ENCODE peak calls at places on chromosomes 13 and 19, in nine cellular contexts. X is CD4-positive, CD25-positive, alpha-beta regulatory T cell; A is GM23248; I is ovary; W is Caco-2; J is cardiac muscle cell; L is psoas muscle; T is keratinocyte; G is uterus. P is an unnamed sample.

GRCh38 chr19:531009-531752 is 379 bp upstream of the CDC34 start:
- DNase-seq in X (peak; percentile 83), T (no peak), I (peak; percentile 84), W (peak; percentile 91), A (peak; percentile 95), J (peak; percentile 91), L (peak; percentile 92), G (peak; percentile 73), P (no peak)

GRCh38 chr19:50519006-50519575 is 5.4 kb upstream of the ASPDH start:
- DNase-seq in L (no peak), I (no peak), G (no peak), A (no peak), J (no peak), T (no peak), X (no peak), W (no peak), P (no peak)

GRCh38 chr19:10334340-10335148 is 1.2 kb upstream of the RAVER1 start:
- DNase-seq in A (peak; percentile 99), L (peak; percentile 98), W (peak; percentile 95), J (peak; percentile 96), G (peak; percentile 97), T (peak; percentile 59), I (peak; percentile 94), X (no peak), P (peak; percentile 82)

GRCh38 chr13:113804017-113804702 is 45.1 kb downstream of the TMEM255B start:
- DNase-seq in I (no peak), W (no peak), A (no peak), G (peak; percentile 52), J (no peak), L (peak; percentile 43), T (no peak), X (no peak), P (no peak)

GRCh38 chr13:106573279-106573831 is 5.4 kb upstream of the ARGLU1 start:
- DNase-seq in T (no peak), L (no peak), W (no peak), I (peak; percentile 28), A (peak; percentile 89), X (no peak), J (no peak), G (peak; percentile 64), P (no peak)

GRCh38 chr13:77325371-77325941 is 1.4 kb downstream of the MYCBP2 start:
- DNase-seq in I (no peak), G (no peak), L (no peak), J (no peak), W (no peak), T (no peak), X (no peak), A (peak; percentile 45), P (no peak)

GRCh38 chr19:30551271-30551670 is 179.1 kb downstream of the ZNF536 start:
- DNase-seq in W (no peak), T (no peak), L (no peak), J (no peak), X (no peak), G (no peak), I (no peak), A (no peak), P (no peak)

GRCh38 chr13:60435762-60436374 is 38.8 kb downstream of the TDRD3 start:
- DNase-seq in T (no peak), G (no peak), I (no peak), A (no peak), L (no peak), X (no peak), W (no peak), J (no peak), P (no peak)

GRCh38 chr13:34343413-34343812 is 525.5 kb downstream of the RFC3 start:
- DNase-seq in W (no peak), I (no peak), X (no peak), J (no peak), A (no peak), L (no peak), T (no peak), G (no peak), P (no peak)
- H3K4me3 ChIP-seq in W (no peak overlapping the region), I (no peak overlapping the region), X (no peak overlapping the region), J (no peak overlapping the region), A (no peak overlapping the region), L (no peak overlapping the region), T (no peak overlapping the region), G (no peak overlapping the region), P (no peak overlapping the region)

DNA sequence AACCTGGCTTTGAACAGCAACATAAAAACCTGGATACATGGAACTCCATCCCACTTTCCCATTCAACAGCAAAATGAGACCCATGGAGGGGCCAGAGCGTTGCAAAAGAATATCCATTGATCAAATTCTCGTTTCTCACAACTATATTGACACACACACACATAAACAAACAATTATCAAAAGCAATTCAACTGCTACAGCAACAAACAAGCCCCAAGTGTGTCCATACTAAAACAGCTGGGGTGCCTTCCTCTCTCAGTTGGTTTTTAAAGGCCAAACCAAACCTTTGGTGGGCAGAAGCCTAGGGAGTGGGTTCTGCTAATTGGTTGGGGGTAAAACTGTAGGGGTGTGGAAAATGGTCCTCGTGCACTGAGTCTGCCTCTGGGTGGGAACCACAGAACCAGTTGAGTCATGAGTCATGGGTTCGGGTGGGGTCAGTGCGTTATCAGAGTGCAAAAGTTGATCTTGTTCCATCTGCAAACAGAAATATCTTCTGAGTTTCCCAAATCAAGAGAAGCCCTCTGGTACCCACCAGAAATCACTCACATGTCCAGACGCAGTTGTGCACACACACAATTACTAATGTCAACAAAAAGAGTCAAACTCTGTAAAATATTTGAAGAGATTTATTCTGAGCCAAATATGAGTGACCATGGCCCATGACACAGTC is 18.5 kb downstream of the GPR42 start:
- DNase-seq in T (no peak), X (no peak), I (no peak), A (no peak), L (no peak), J (no peak), G (no peak), W (no peak), P (no peak)
- H3K9me3 ChIP-seq in T (peaks cover 3% of the 10 kb centered on the region), X (peaks cover 3% of the 10 kb centered on the region), I (no peaks in the 10 kb centered on the region), A (no peaks in the 10 kb centered on the region), L (no peaks in the 10 kb centered on the region), J (no peaks in the 10 kb centered on the region), G (no peaks in the 10 kb centered on the region), W (peaks cover 44% of the 10 kb centered on the region), P (no peaks in the 10 kb centered on the region)

GRCh38 chr19:13865578-13866462 is 11.1 kb upstream of the NANOS3 start:
- DNase-seq in X (no peak), W (no peak), L (peak; percentile 57), A (peak; percentile 54), J (peak; percentile 39), T (no peak), I (peak; percentile 40), G (no peak), P (no peak)
- H3K4me3 ChIP-seq in X (peak overlapping the region; percentile 19), W (peak overlapping the region; percentile 60), L (peak overlapping the region; percentile 72), A (peak overlapping the region; percentile 78), J (peak overlapping the region; percentile 96), T (peak overlapping the region; percentile 51), I (peak overlapping the region; percentile 58), G (peak overlapping the region; percentile 64), P (peak overlapping the region; percentile 87)

GRCh38 chr19:41993612-41994483 is at the start of gene ATP1A3:
- DNase-seq in G (no peak), L (no peak), A (peak; percentile 81), W (no peak), T (no peak), I (no peak), X (peak; percentile 58), J (peak; percentile 75), P (no peak)
- H3K9me3 ChIP-seq in G (no peaks in the 10 kb centered on the region), L (no peaks in the 10 kb centered on the region), A (no peaks in the 10 kb centered on the region), W (no peaks in the 10 kb centered on the region), T (no peaks in the 10 kb centered on the region), I (no peaks in the 10 kb centered on the region), X (no peaks in the 10 kb centered on the region), J (no peaks in the 10 kb centered on the region), P (no peaks in the 10 kb centered on the region)

GRCh38 chr19:17687857-17688784 is at the start of gene UNC13A:
- DNase-seq in T (no peak), J (peak; percentile 86), A (peak; percentile 58), I (peak; percentile 27), X (peak; percentile 19), L (peak; percentile 59), W (peak; percentile 52), G (no peak), P (no peak)
- H3K4me3 ChIP-seq in T (no peak within 1 kb of the TSS), J (peak within 1 kb of the TSS; percentile 19), A (peak within 1 kb of the TSS; percentile 23), I (no peak within 1 kb of the TSS), X (no peak within 1 kb of the TSS), L (no peak within 1 kb of the TSS), W (peak within 1 kb of the TSS; percentile 17), G (no peak within 1 kb of the TSS), P (peak within 1 kb of the TSS; percentile 63)

DNA sequence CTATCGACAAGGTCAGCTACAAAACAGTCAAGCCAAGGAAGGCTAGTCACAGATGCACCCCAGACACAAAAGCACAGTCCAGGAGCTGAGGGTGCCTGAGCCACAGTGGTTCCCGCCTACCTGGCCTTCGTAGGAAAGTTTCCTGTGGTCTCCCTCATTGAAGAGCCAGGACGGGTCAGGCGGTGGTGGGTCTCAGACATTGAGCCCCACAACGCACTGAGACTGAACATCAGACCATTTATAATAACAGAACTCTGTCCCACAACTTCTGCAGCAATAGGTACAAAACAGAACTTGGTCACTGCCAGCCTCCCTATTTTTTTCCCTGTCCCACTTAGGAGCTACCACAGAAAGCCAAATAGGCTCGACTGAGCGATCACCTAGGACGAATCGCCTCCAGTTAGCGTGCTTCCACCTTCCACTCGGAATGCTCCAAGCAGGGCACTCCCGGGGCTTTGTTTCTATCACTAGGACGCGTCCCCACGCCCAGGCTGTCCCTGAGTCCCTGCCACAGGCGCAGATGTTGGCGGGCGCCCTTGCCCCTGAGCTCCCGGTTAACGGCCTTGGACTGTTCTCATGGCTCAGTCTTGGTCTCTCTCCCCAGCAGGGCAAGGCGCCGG is 640 bp upstream of the ZNF544 start:
- DNase-seq in A (no peak), J (peak; percentile 19), I (no peak), T (no peak), L (no peak), G (no peak), X (no peak), W (no peak), P (no peak)
- H3K9me3 ChIP-seq in A (no peaks in the 10 kb centered on the region), J (no peaks in the 10 kb centered on the region), I (no peaks in the 10 kb centered on the region), T (no peaks in the 10 kb centered on the region), L (peaks cover 67% of the 10 kb centered on the region), G (peaks cover 15% of the 10 kb centered on the region), X (peaks cover 16% of the 10 kb centered on the region), W (peaks cover 38% of the 10 kb centered on the region), P (no peaks in the 10 kb centered on the region)

DNA sequence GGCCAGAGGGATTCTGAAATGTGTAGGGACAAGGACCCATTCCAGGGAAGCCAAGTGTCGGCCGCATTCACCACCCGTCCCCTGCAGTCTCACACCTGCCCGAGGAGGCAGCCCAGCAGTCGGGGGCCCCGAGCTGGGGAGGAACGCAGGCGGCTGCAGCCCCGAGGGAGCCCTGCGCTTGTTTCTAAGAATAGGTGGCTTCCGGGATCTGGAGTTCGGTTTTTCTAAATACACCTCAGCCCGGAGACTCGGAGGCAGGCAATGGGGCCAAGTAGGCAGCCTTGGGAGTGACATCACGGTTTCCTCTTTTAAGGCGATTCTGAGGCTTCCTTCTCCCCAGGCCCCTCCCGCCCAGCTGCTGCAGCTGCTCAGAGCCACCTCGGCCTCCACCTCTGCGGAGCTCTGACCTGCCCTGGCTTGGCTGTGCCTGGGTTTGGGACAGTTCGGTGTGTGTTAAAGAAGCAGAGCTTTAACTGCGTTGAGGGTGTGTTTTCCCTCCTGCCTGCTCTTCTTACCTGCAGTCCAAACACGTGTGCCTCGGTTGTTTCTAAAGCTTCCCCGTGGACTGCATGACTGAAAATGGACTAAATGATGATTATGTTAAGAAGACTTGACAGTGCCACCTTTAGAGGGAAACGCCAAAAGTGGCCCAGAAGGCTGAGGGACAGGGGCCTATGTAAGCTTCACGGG is 80.5 kb downstream of the COL4A2 start:
- DNase-seq in G (peak; percentile 85), W (no peak), L (peak; percentile 61), X (no peak), A (no peak), T (no peak), J (no peak), I (peak; percentile 75), P (peak; percentile 56)
- H3K4me3 ChIP-seq in G (peak overlapping the region; percentile 11), W (no peak overlapping the region), L (peak overlapping the region; percentile 50), X (no peak overlapping the region), A (no peak overlapping the region), T (peak overlapping the region; percentile 4), J (no peak overlapping the region), I (peak overlapping the region; percentile 9), P (peak overlapping the region; percentile 60)